ENCODE peak calls at places on chromosomes 13 and 19, in five cellular contexts. Y, H, U, F and N are unnamed samples.
A peak's percentile ranks its signal among the peaks of the same experiment; 100 is the strongest.

GRCh38 chr13:57874530-57874929 is 243.0 kb downstream of the PCDH17 start:
- DNase-seq in U (no peak), H (no peak), F (no peak), Y (peak; percentile 21), N (no peak)

GRCh38 chr19:3708207-3708931 is at the start of gene TJP3:
- DNase-seq in H (peak; percentile 20), F (no peak), U (no peak), Y (no peak), N (no peak)

GRCh38 chr13:97573011-97573410 is 139.0 kb downstream of the RAP2A start:
- DNase-seq in U (no peak), H (no peak), F (no peak), Y (no peak), N (no peak)

GRCh38 chr19:8517551-8518442 is 3.8 kb upstream of the ZNF414 start:
- DNase-seq in H (no peak), Y (no peak), U (no peak), F (no peak), N (no peak)

GRCh38 chr13:33446821-33447481 is 161.4 kb upstream of the STARD13 start:
- DNase-seq in H (peak; percentile 9), U (no peak), F (no peak), Y (no peak), N (peak; percentile 49)

GRCh38 chr13:106490887-106491321 is 44.6 kb downstream of the EFNB2 start:
- DNase-seq in Y (no peak), H (no peak), U (no peak), F (no peak), N (no peak)

GRCh38 chr19:7191946-7192691 is 102.1 kb downstream of the INSR start:
- DNase-seq in F (no peak), U (no peak), Y (no peak), H (no peak), N (peak; percentile 21)

GRCh38 chr19:1221141-1221903 is 15.7 kb downstream of the STK11 start:
- DNase-seq in F (no peak), U (no peak), H (peak; percentile 42), Y (peak; percentile 79), N (no peak)

GRCh38 chr19:2166741-2167738 is 3.3 kb downstream of the DOT1L start:
- DNase-seq in Y (peak; percentile 86), U (no peak), H (peak; percentile 58), F (no peak), N (no peak)

GRCh38 chr19:1258707-1259205 is 10.4 kb downstream of the MIDN start:
- DNase-seq in F (no peak), H (peak; percentile 30), Y (no peak), U (no peak), N (no peak)

GRCh38 chr19:1989513-1990229 is 25.8 kb downstream of the BTBD2 start:
- DNase-seq in F (no peak), H (no peak), U (no peak), Y (no peak), N (no peak)

GRCh38 chr19:39413269-39413902 is 917 bp downstream of the PLEKHG2 start:
- DNase-seq in Y (peak; percentile 83), H (no peak), U (no peak), F (no peak), N (no peak)

GRCh38 chr19:17058236-17058635 is 17.0 kb downstream of the HAUS8 start:
- DNase-seq in F (no peak), U (no peak), Y (no peak), H (no peak), N (no peak)

GRCh38 chr19:3618144-3618810 is 8.3 kb downstream of the CACTIN start:
- DNase-seq in F (no peak), Y (peak; percentile 71), H (no peak), U (no peak), N (no peak)

GRCh38 chr19:10718205-10719196 is 622 bp downstream of the DNM2 start:
- DNase-seq in H (peak; percentile 26), Y (peak; percentile 56), U (no peak), F (no peak), N (no peak)

GRCh38 chr13:65456150-65456912 is 1773.8 kb downstream of the PCDH9 start:
- DNase-seq in H (no peak), F (no peak), U (peak; percentile 6), Y (no peak), N (no peak)

GRCh38 chr13:24888291-24888931 is 124.4 kb downstream of the RNF17 start:
- DNase-seq in H (no peak), Y (no peak), F (no peak), U (no peak), N (no peak)

GRCh38 chr13:110232146-110232545 is 74.8 kb downstream of the COL4A1 start:
- DNase-seq in H (no peak), F (no peak), Y (no peak), U (no peak), N (no peak)

GRCh38 chr19:27962260-27962659 is 1250.7 kb downstream of the UQCRFS1 start:
- DNase-seq in U (peak; percentile 14), F (no peak), Y (no peak), H (no peak), N (no peak)

GRCh38 chr19:17720487-17720839 is 1.2 kb downstream of the MAP1S start:
- DNase-seq in H (no peak), Y (no peak), F (no peak), U (no peak), N (no peak)

GRCh38 chr19:5953680-5954213 is 24.2 kb downstream of the RANBP3 start:
- DNase-seq in H (no peak), U (peak; percentile 32), Y (no peak), F (no peak), N (no peak)

GRCh38 chr19:48737360-48737998 is 2.9 kb downstream of the RASIP1 start:
- DNase-seq in H (no peak), U (no peak), F (no peak), Y (no peak), N (no peak)

GRCh38 chr19:22976248-22976647 is 26.7 kb downstream of the ZNF728 start:
- DNase-seq in Y (no peak), F (no peak), U (no peak), H (no peak), N (no peak)

GRCh38 chr19:38731654-38732301 is 12.5 kb downstream of the CAPN12 start:
- DNase-seq in U (no peak), H (no peak), F (no peak), Y (no peak), N (no peak)

GRCh38 chr19:10430505-10431253 is 10.3 kb downstream of the PDE4A start:
- DNase-seq in H (no peak), U (no peak), Y (peak; percentile 72), F (no peak), N (no peak)

GRCh38 chr19:5628470-5628869 is 5.6 kb downstream of the SAFB start:
- DNase-seq in Y (no peak), F (no peak), U (no peak), H (peak; percentile 67), N (no peak)

GRCh38 chr13:111213964-111214726 is 99.0 kb downstream of the ARHGEF7 start:
- DNase-seq in Y (no peak), F (no peak), H (no peak), U (no peak), N (no peak)

GRCh38 chr13:36519432-36519831 is 87.1 kb downstream of the CCNA1 start:
- DNase-seq in H (no peak), U (no peak), Y (no peak), F (no peak), N (no peak)

GRCh38 chr13:110575322-110576069 is 14.0 kb upstream of the RAB20 start:
- DNase-seq in Y (peak; percentile 26), U (peak; percentile 14), H (peak; percentile 0), F (no peak), N (no peak)

GRCh38 chr19:33890569-33890968 is 93.9 kb downstream of the KCTD15 start:
- DNase-seq in Y (no peak), H (no peak), F (no peak), U (no peak), N (no peak)

GRCh38 chr19:10146142-10146541 is 26.4 kb upstream of the EIF3G start:
- DNase-seq in F (no peak), H (no peak), Y (no peak), U (no peak), N (no peak)

GRCh38 chr19:38361633-38362075 is 12.7 kb upstream of the PSMD8 start:
- DNase-seq in F (no peak), H (peak; percentile 43), Y (peak; percentile 76), U (peak; percentile 59), N (no peak)

GRCh38 chr13:51298812-51299211 is 40.7 kb upstream of the SERPINE3 start:
- DNase-seq in F (no peak), U (no peak), H (no peak), Y (no peak), N (no peak)

GRCh38 chr13:51292000-51292550 is 47.4 kb upstream of the SERPINE3 start:
- DNase-seq in F (no peak), H (no peak), U (no peak), Y (no peak), N (no peak)

GRCh38 chr13:51303063-51303552 is 36.4 kb upstream of the SERPINE3 start:
- DNase-seq in Y (no peak), F (no peak), U (no peak), H (no peak), N (no peak)

GRCh38 chr13:51297556-51297955 is 41.9 kb upstream of the SERPINE3 start:
- DNase-seq in Y (no peak), U (no peak), F (no peak), H (no peak), N (no peak)
- TF ChIP-seq CTCF in Y (no peak), U (no peak), F (no peak), H (no peak), N (no peak)

DNA sequence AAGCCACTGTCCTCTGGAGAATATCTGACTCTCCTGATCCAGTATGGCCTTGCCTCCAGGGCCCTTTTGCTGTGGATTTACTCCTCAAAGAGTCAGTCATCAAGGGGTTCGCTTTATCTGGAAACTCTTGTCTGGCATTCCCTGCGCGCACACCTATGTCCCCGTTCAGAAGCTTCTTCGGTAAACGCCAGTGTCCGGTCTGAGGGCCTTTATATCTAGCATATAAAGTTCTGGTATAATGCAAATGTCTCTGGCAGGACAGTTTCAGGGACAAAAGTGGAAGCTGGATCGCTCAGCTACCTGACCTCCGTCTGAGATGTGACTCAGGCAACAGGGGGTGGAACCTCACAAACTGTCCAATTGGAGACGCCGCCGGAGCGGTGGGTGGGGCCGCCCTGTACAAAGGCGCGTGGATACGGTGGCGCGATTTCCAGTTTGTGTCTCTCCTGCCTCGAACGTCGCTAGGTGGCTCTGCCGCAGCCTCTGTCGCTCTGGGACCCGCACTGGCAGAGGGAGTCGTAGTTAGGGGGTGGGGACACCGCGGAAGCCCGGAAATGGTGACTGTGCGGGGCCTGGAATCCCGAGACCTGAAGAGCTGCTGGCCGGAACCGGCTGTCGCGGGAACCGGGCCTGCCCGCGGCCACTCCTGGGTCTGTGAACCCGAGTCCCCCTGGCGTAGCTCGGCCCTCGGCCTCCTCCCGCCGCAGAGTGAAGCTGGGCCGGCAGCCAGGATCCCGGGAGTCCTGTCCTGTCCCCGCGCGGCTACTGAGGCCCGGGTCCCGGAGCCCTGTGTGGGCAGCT is 10.6 kb upstream of the ZNF709 start:
- DNase-seq in H (peak; percentile 79), Y (peak; percentile 94), F (peak; percentile 5), U (peak; percentile 84), N (peak; percentile 46)
- TF ChIP-seq CTCF in H (peak; percentile 57), Y (peak; percentile 53), F (peak; percentile 38), U (peak; percentile 44), N (peak; percentile 15)

GRCh38 chr19:36051236-36051635 is 2.8 kb downstream of the THAP8 start:
- DNase-seq in F (no peak), Y (no peak), H (no peak), U (no peak), N (no peak)
- TF ChIP-seq CTCF in F (no peak), Y (peak; percentile 40), H (peak; percentile 42), U (peak; percentile 59), N (peak; percentile 23)

GRCh38 chr13:85974604-85975366 is 175.6 kb upstream of the SLITRK6 start:
- DNase-seq in H (no peak), F (no peak), U (peak; percentile 7), Y (no peak), N (no peak)

GRCh38 chr13:85969331-85969730 is 170.1 kb upstream of the SLITRK6 start:
- DNase-seq in U (no peak), F (no peak), H (no peak), Y (no peak), N (no peak)

GRCh38 chr13:85970727-85971126 is 171.5 kb upstream of the SLITRK6 start:
- DNase-seq in H (no peak), F (no peak), Y (no peak), U (no peak), N (no peak)
- TF ChIP-seq CTCF in H (no peak), F (no peak), Y (no peak), U (no peak), N (no peak)